ENCODE peak calls at places on chromosomes 5 and 9, in seven cellular contexts. E is foreskin fibroblast, O is cardiac muscle cell, I is fibroblast of the aortic adventitia, C is upper lobe of right lung, U is nephron progenitor cell, S is psoas muscle. M is an unnamed sample.

GRCh38 chr5:84411832-84412605 is 27.3 kb upstream of the EDIL3 start:
- DNase-seq in E (peak; percentile 39), O (no peak), I (peak; percentile 47), C (no peak), U (no peak), S (no peak), M (no peak)

GRCh38 chr9:27261517-27262211 is 35.3 kb downstream of the EQTN start:
- DNase-seq in E (no peak), O (no peak), I (no peak), C (no peak), U (no peak), S (no peak), M (no peak)

GRCh38 chr5:57532513-57533497 is 50.2 kb upstream of the ACTBL2 start:
- DNase-seq in E (peak; percentile 74), O (no peak), I (peak; percentile 26), C (no peak), U (no peak), S (no peak), M (no peak)

GRCh38 chr9:97362777-97363545 is 48.9 kb upstream of the TDRD7 start:
- DNase-seq in E (no peak), O (no peak), I (no peak), C (no peak), U (no peak), S (no peak), M (no peak)

GRCh38 chr5:161167001-161167765 is 315.2 kb upstream of the ATP10B start:
- DNase-seq in E (no peak), O (no peak), I (no peak), C (no peak), U (no peak), S (no peak), M (no peak)

GRCh38 chr5:157778121-157778805 is 34.8 kb downstream of the LSM11 start:
- DNase-seq in E (peak; percentile 76), O (no peak), I (peak; percentile 33), C (no peak), U (peak; percentile 21), S (no peak), M (no peak)

GRCh38 chr9:19286634-19287188 is 56.2 kb downstream of the DENND4C start:
- DNase-seq in E (peak; percentile 22), O (peak; percentile 2), I (peak; percentile 34), C (no peak), U (no peak), S (no peak), M (no peak)

GRCh38 chr9:959914-960313 is 16.5 kb upstream of the DMRT3 start:
- DNase-seq in E (no peak), O (no peak), I (no peak), C (no peak), U (no peak), S (no peak), M (no peak)

GRCh38 chr9:126283799-126284465 is 42.7 kb upstream of the MVB12B start:
- DNase-seq in E (no peak), O (no peak), I (no peak), C (no peak), U (no peak), S (no peak), M (no peak)

GRCh38 chr5:168987540-168988300 is 313.2 kb downstream of the SLIT3 start:
- DNase-seq in E (peak; percentile 87), O (peak; percentile 78), I (peak; percentile 76), C (peak; percentile 76), U (peak; percentile 84), S (peak; percentile 70), M (no peak)

GRCh38 chr9:123607479-123607878 is 251.5 kb downstream of the CRB2 start:
- DNase-seq in E (no peak), O (no peak), I (no peak), C (no peak), U (no peak), S (no peak), M (no peak)

GRCh38 chr9:35415769-35416427 is 74.0 kb upstream of the RUSC2 start:
- DNase-seq in E (no peak), O (peak; percentile 21), I (no peak), C (no peak), U (no peak), S (no peak), M (no peak)

GRCh38 chr5:175824621-175825020 is 46.8 kb upstream of the CPLX2 start:
- DNase-seq in E (no peak), O (no peak), I (no peak), C (no peak), U (no peak), S (no peak), M (no peak)

GRCh38 chr9:108511200-108511756 is 344.5 kb downstream of the ACTL7B start:
- DNase-seq in E (peak; percentile 90), O (no peak), I (peak; percentile 89), C (no peak), U (no peak), S (no peak), M (no peak)

GRCh38 chr9:137218754-137219271 is 3.2 kb downstream of the RNF208 start:
- DNase-seq in E (peak; percentile 66), O (peak; percentile 68), I (peak; percentile 55), C (no peak), U (no peak), S (no peak), M (no peak)

DNA sequence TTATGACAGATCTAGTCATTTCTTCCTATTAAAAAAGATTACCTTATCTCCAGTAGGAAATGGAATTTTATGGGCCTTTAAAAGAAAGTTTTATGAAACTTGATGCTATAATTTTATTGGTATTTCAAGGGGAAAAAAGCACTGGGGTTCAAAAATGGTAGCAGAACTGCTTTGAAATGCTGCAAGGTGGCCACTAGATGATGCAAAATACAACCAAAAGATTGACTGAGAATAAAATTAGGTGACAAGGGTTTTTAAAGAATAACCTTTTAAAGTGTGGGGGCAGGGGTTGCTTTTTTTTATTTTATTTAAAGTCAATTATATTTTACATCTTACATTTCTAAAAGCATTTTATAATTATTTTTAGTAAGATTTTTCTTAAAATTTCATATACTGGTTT is 61.7 kb downstream of the KLF9 start:
- DNase-seq in E (no peak), O (no peak), I (peak; percentile 58), C (no peak), U (no peak), S (no peak), M (no peak)
- TF ChIP-seq CTCF in E (peak; percentile 32), O (peak; percentile 61), I (peak; percentile 73), C (peak; percentile 64), U (no peak), S (peak; percentile 66), M (peak; percentile 78)

GRCh38 chr9:107282268-107282667 is 811 bp upstream of the RAD23B start:
- DNase-seq in E (no peak), O (peak; percentile 17), I (no peak), C (no peak), U (peak; percentile 6), S (no peak), M (no peak)

GRCh38 chr9:107284636-107285035 is 1.6 kb downstream of the RAD23B start:
- DNase-seq in E (no peak), O (no peak), I (no peak), C (no peak), U (no peak), S (no peak), M (no peak)

GRCh38 chr9:107281164-107281563 is 1.9 kb upstream of the RAD23B start:
- DNase-seq in E (no peak), O (no peak), I (no peak), C (no peak), U (no peak), S (no peak), M (no peak)

GRCh38 chr9:107283621-107284616 is 840 bp downstream of the RAD23B start:
- DNase-seq in E (peak; percentile 78), O (peak; percentile 89), I (peak; percentile 58), C (peak; percentile 90), U (peak; percentile 76), S (peak; percentile 91), M (no peak)

GRCh38 chr9:107282759-107283620 is at the start of gene RAD23B:
- DNase-seq in E (peak; percentile 100), O (peak; percentile 99), I (peak; percentile 98), C (peak; percentile 100), U (peak; percentile 98), S (peak; percentile 100), M (peak; percentile 99)
- TF ChIP-seq CTCF in E (no peak), O (no peak), I (no peak), C (no peak), U (no peak), S (no peak), M (no peak)

GRCh38 chr5:100518377-100518776 is 16.8 kb upstream of the FAM174A start:
- DNase-seq in E (no peak), O (no peak), I (no peak), C (no peak), U (no peak), S (no peak), M (no peak)

GRCh38 chr5:100519075-100519474 is 16.1 kb upstream of the FAM174A start:
- DNase-seq in E (no peak), O (no peak), I (no peak), C (no peak), U (no peak), S (no peak), M (no peak)

GRCh38 chr5:100516285-100516684 is 18.9 kb upstream of the FAM174A start:
- DNase-seq in E (no peak), O (no peak), I (no peak), C (no peak), U (no peak), S (no peak), M (no peak)

GRCh38 chr5:100517301-100517974 is 17.7 kb upstream of the FAM174A start:
- DNase-seq in E (no peak), O (no peak), I (no peak), C (peak; percentile 90), U (no peak), S (no peak), M (no peak)

DNA sequence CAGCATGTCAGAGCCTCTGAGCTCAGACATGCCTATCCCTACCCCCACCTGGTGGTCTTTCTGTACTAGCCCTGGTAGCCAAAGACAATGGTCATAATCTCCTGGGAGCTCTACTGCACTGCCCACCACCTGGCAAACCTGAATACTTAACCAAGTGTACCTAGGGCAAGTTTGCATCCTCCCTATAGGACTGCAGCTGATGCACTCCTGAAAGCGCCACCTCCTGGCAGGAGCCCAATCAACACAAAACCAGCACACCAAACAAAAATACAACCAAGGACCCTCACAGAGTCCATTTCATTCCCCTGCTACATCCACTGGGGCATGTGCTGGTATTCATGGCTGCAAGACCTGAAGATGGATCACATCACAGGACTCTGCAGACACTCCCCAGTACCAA is 14.8 kb upstream of the FAM174A start:
- DNase-seq in E (no peak), O (no peak), I (no peak), C (no peak), U (no peak), S (no peak), M (no peak)
- TF ChIP-seq CTCF in E (no peak), O (no peak), I (no peak), C (no peak), U (no peak), S (no peak), M (no peak)

DNA sequence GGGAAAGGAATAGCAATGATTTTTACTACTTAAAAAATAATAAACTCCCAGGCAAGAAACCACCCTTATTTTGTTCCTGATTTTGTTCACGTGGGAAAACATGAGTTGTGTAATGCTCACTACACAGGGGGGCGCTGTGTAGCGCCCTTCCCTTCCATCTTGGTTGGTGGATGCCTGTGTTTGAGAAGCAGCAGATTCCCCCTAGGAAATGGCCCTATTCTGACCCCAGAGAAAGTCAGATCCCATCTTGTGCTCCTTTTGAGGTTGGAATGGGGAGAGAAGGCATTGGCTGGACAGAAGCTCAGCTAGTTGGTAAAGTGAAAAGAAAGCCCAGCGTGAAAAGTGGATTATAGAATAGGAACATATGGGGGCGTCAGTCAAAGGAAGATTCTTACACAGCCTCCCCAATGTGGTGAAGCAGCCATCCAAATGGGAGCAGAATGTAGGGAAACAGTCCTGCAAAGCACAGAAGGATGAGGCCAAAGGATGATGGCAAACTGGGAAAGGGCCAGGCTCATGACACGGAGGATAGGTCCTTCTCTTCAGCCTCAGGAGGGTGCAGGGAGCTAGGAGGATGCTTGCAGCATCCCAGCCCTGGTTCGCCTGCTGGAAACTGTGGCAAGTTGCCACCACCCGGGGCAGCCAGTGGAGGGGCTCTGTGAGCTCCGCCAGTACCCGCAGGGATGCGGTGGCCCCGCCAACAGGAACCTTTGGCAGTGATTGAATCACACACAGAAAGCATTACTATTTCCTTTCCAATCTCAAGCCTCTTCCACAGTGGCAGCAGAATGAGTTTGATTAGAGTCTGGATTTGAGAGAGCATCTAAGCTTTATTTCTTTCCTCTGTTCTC is 314.2 kb upstream of the DAP start:
- DNase-seq in E (no peak), O (no peak), I (no peak), C (no peak), U (no peak), S (no peak), M (no peak)
- TF ChIP-seq CTCF in E (no peak), O (no peak), I (no peak), C (no peak), U (peak; percentile 21), S (no peak), M (no peak)

M was measured in chondrocyte.